ENCODE peak calls at places on chromosomes 5 and 9, in eight cellular contexts. Z is heart right ventricle, E is esophagus squamous epithelium, U is A549, W is astrocyte, A is cardiac muscle cell, T is iPS DF 6.9, G is heart left ventricle. C is an unnamed sample.

GRCh38 chr5:74288448-74289109 is 351.9 kb downstream of the ENC1 start:
- DNase-seq in Z (no peak), E (no peak), U (no peak), W (no peak), A (no peak), T (no peak), G (no peak), C (no peak)

GRCh38 chr5:61004448-61004847 is 59.4 kb downstream of the NDUFAF2 start:
- DNase-seq in Z (no peak), E (no peak), U (no peak), W (peak), A (no peak), T (no peak), G (no peak), C (no peak)

GRCh38 chr5:75053286-75054109 is 1.1 kb upstream of the GCNT4 start:
- DNase-seq in Z (peak), E (no peak), U (peak), W (peak), A (peak), T (no peak), G (peak), C (peak)

GRCh38 chr5:177487144-177487543 is 10.3 kb downstream of the PDLIM7 start:
- DNase-seq in Z (no peak), E (no peak), U (no peak), W (no peak), A (no peak), T (no peak), G (no peak), C (no peak)

GRCh38 chr5:32916648-32917047 is 205.5 kb downstream of the NPR3 start:
- DNase-seq in Z (no peak), E (no peak), U (peak), W (peak), A (no peak), T (peak), G (no peak), C (no peak)

GRCh38 chr5:25688156-25688555 is 1043.4 kb upstream of the CDH10 start:
- DNase-seq in Z (no peak), E (no peak), U (no peak), W (no peak), A (no peak), T (no peak), G (no peak), C (no peak)

GRCh38 chr9:88280816-88281382 is 107.3 kb upstream of the SPIN1 start:
- DNase-seq in Z (no peak), E (no peak), U (peak), W (peak), A (no peak), T (no peak), G (no peak), C (no peak)

GRCh38 chr5:138850854-138851253 is 24.3 kb downstream of the LRRTM2 start:
- DNase-seq in Z (no peak), E (no peak), U (no peak), W (no peak), A (no peak), T (no peak), G (no peak), C (no peak)

GRCh38 chr5:73213566-73213998 is 40.6 kb downstream of the TMEM174 start:
- DNase-seq in Z (no peak), E (no peak), U (peak), W (peak), A (no peak), T (no peak), G (no peak), C (no peak)

GRCh38 chr5:33810491-33811120 is 81.2 kb downstream of the ADAMTS12 start:
- DNase-seq in Z (no peak), E (no peak), U (no peak), W (peak), A (no peak), T (no peak), G (no peak), C (no peak)

GRCh38 chr9:93642961-93643360 is 66.6 kb downstream of the PHF2 start:
- DNase-seq in Z (no peak), E (no peak), U (no peak), W (peak), A (no peak), T (no peak), G (no peak), C (no peak)

GRCh38 chr9:130020618-130021017 is 22.4 kb downstream of the FNBP1 start:
- DNase-seq in Z (no peak), E (no peak), U (no peak), W (no peak), A (no peak), T (no peak), G (no peak), C (no peak)

GRCh38 chr9:76644647-76645250 is 119.5 kb upstream of the PCA3 start:
- DNase-seq in Z (no peak), E (no peak), U (no peak), W (no peak), A (no peak), T (no peak), G (no peak), C (no peak)

GRCh38 chr5:119275873-119276214 is 80.0 kb upstream of the TNFAIP8 start:
- DNase-seq in Z (no peak), E (no peak), U (no peak), W (no peak), A (no peak), T (no peak), G (no peak), C (no peak)

GRCh38 chr5:168291961-168292782 is 727 bp downstream of the WWC1 start:
- DNase-seq in Z (no peak), E (no peak), U (no peak), W (no peak), A (no peak), T (no peak), G (no peak), C (no peak)
- H3K4me3 ChIP-seq in Z (peak), E (peak), U (peak), W (peak), A (peak), T (peak), G (peak), C (peak)

GRCh38 chr9:104361207-104361606 is 142.9 kb upstream of the OR13F1 start:
- DNase-seq in Z (no peak), E (no peak), U (no peak), W (no peak), A (no peak), T (no peak), G (peak), C (peak)
- H3K27ac ChIP-seq in Z (no peak), E (no peak), U (no peak), W (no peak), A (no peak), T (no peak), G (no peak), C (no peak)

GRCh38 chr9:1233568-1233967 is 183.4 kb downstream of the DMRT2 start:
- DNase-seq in Z (no peak), E (no peak), U (no peak), W (no peak), A (no peak), T (no peak), G (no peak), C (no peak)

GRCh38 chr9:1235650-1236401 is 185.7 kb downstream of the DMRT2 start:
- DNase-seq in Z (no peak), E (no peak), U (no peak), W (no peak), A (no peak), T (no peak), G (no peak), C (no peak)

DNA sequence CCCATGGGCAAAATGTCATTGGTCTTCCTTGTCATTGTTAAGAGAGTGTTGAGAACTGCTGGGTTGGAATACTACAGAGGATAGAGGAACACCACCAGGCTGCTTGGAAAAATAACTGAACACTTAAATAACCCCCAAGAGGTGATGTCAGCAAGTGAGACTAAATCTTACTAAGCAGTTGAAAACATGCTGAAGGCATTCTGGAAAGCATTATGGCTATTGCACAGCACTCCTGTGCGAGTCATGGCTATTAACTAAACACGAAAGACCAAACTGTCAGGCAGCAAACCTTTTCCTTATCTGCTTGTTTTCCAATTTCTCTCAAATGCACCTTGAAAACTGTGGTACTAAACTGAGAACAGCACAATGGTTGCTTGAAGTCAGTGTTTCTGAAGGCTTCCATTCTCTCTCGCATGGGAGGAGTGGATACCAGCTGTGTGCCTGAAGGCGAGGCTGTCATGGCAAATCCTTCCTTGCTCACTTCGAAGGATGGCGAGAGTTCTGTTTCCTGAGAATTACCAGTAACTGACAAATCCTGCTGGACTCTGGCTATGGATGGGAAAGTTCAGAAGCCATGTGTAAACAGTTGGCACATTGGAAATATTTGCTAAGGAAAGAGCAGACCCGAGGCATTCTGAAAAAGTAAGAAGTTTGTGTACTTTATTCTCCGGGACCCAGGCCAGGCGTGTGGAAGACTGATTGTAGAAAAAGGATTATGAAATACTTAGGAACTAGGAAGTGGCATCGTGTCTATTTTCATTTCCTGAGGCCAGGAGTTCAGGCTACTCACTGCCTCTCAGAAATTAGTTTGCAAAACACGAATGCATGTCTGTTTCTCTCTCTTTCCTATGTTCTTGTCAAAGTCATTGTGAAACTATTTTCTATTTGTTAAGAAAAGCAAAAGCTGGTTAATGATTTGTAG is 182.1 kb downstream of the DMRT2 start:
- DNase-seq in Z (peak), E (no peak), U (peak), W (peak), A (no peak), T (no peak), G (peak), C (peak)
- H3K4me3 ChIP-seq in Z (no peak), E (no peak), U (no peak), W (no peak), A (no peak), T (no peak), G (peak), C (no peak)

GRCh38 chr9:134192311-134192950 is 28.1 kb upstream of the RNU6ATAC start:
- DNase-seq in Z (no peak), E (no peak), U (no peak), W (no peak), A (no peak), T (no peak), G (no peak), C (no peak)

GRCh38 chr9:134190232-134191121 is 26.1 kb upstream of the RNU6ATAC start:
- DNase-seq in Z (no peak), E (no peak), U (no peak), W (no peak), A (no peak), T (no peak), G (peak), C (peak)

GRCh38 chr9:134189475-134190231 is 25.3 kb upstream of the RNU6ATAC start:
- DNase-seq in Z (no peak), E (no peak), U (no peak), W (peak), A (no peak), T (no peak), G (peak), C (peak)

GRCh38 chr9:134192951-134193731 is 28.8 kb upstream of the RNU6ATAC start:
- DNase-seq in Z (no peak), E (no peak), U (no peak), W (no peak), A (peak), T (no peak), G (no peak), C (peak)

GRCh38 chr9:134191455-134192209 is 27.3 kb upstream of the RNU6ATAC start:
- DNase-seq in Z (no peak), E (no peak), U (no peak), W (no peak), A (no peak), T (no peak), G (no peak), C (peak)
- H3K27ac ChIP-seq in Z (no peak), E (no peak), U (no peak), W (no peak), A (no peak), T (no peak), G (no peak), C (no peak)

C was measured in right cardiac atrium.